ENCODE peak calls at places on chromosome 18, in seven cellular contexts. C is stimulated activated naive B cell treated with anti-CD40 and anti-IgM and Interleukin-4, amounts not matched to agents 10 μg/mL and 1 μg/mL and 100 μg/mL, for 72 hours; U is ecto neural progenitor cell; M is thoracic aorta; Q is amygdala; F is activated naive CD4-positive, alpha-beta T cell; T is Calu3. D is an unnamed sample.

GRCh38 chr18:73408434-73408833 is 540.6 kb upstream of the NETO1 start:
- DNase-seq in U (no peak), T (no peak), F (no peak), C (no peak), Q (no peak), M (no peak), D (no peak)

GRCh38 chr18:46250084-46250811 is 146.1 kb downstream of the HAUS1 start:
- DNase-seq in M (no peak), Q (no peak), T (peak; percentile 81), C (peak; percentile 53), F (no peak), U (no peak), D (no peak)

GRCh38 chr18:76386886-76387285 is 108.2 kb downstream of the ZNF516 start:
- DNase-seq in T (no peak), M (no peak), F (no peak), C (no peak), Q (no peak), U (no peak), D (no peak)

GRCh38 chr18:53457068-53457467 is 767.4 kb downstream of the MBD2 start:
- DNase-seq in Q (no peak), C (no peak), M (no peak), T (no peak), U (no peak), F (no peak), D (no peak)

GRCh38 chr18:76984193-76985155 is 148.1 kb downstream of the MBP start:
- DNase-seq in M (no peak), U (peak; percentile 44), Q (no peak), F (no peak), C (no peak), T (no peak), D (no peak)

GRCh38 chr18:69689081-69689759 is 258.5 kb downstream of the CD226 start:
- DNase-seq in F (no peak), T (no peak), U (no peak), C (no peak), Q (no peak), M (no peak), D (no peak)

GRCh38 chr18:13241893-13242175 is 23.3 kb downstream of the LDLRAD4 start:
- DNase-seq in T (no peak), C (no peak), U (no peak), F (no peak), M (no peak), Q (no peak), D (no peak)

GRCh38 chr18:11175266-11175947 is 26.0 kb upstream of the PIEZO2 start:
- DNase-seq in U (no peak), C (no peak), M (no peak), T (no peak), Q (no peak), F (no peak), D (no peak)

GRCh38 chr18:36620801-36621200 is 208.0 kb downstream of the TPGS2 start:
- DNase-seq in F (no peak), M (no peak), U (no peak), C (no peak), T (no peak), Q (no peak), D (no peak)

GRCh38 chr18:77127769-77128671 is 4.6 kb downstream of the MBP start:
- DNase-seq in U (no peak), Q (no peak), T (peak; percentile 88), C (peak; percentile 59), M (no peak), F (no peak), D (peak; percentile 27)

GRCh38 chr18:58176915-58177717 is 133.1 kb downstream of the NEDD4L start:
- DNase-seq in T (peak; percentile 63), Q (no peak), F (no peak), U (no peak), C (no peak), M (no peak), D (peak; percentile 18)

GRCh38 chr18:48504819-48505218 is 34.0 kb upstream of the CTIF start:
- DNase-seq in Q (no peak), F (no peak), T (no peak), C (no peak), M (no peak), U (no peak), D (no peak)

GRCh38 chr18:78082776-78083175 is 833.1 kb downstream of the GALR1 start:
- DNase-seq in U (no peak), Q (no peak), T (no peak), C (no peak), M (no peak), F (no peak), D (no peak)

GRCh38 chr18:56443508-56443907 is 194.9 kb downstream of the TXNL1 start:
- DNase-seq in M (no peak), F (no peak), T (no peak), Q (no peak), C (no peak), U (no peak), D (no peak)

GRCh38 chr18:13797157-13797611 is 26.8 kb upstream of the MC5R start:
- DNase-seq in T (peak; percentile 28), Q (no peak), F (no peak), C (no peak), U (no peak), M (no peak), D (no peak)

D was measured in NCI-H460.